ENCODE peak calls at places on chromosome 21, in ten cellular contexts. O is GM10248, N is dorsolateral prefrontal cortex, Z is left ventricle myocardium inferior, T is Peyer's patch, S is mucosa of descending colon, C is glutamatergic neuron, E is Calu3, L is tibial artery, Y is H9. H is an unnamed sample.
A peak's percentile ranks its signal among the peaks of the same experiment; 100 is the strongest.

GRCh38 chr21:26210614-26211013 is 40.0 kb upstream of the APP start:
- DNase-seq in O (no peak), N (no peak), Z (no peak), T (no peak), S (no peak), C (no peak), E (no peak), L (no peak), Y (no peak), H (no peak)

GRCh38 chr21:14545906-14546480 is at the start of gene SAMSN1:
- DNase-seq in O (peak; percentile 45), N (no peak), Z (no peak), T (peak; percentile 76), S (no peak), C (no peak), E (peak; percentile 19), L (no peak), Y (no peak), H (no peak)

GRCh38 chr21:34360488-34361241 is 3.1 kb upstream of the KCNE2 start:
- DNase-seq in O (no peak), N (no peak), Z (no peak), T (no peak), S (no peak), C (no peak), E (no peak), L (no peak), Y (no peak), H (no peak)

GRCh38 chr21:14285147-14285546 is 69.2 kb downstream of the RBM11 start:
- DNase-seq in O (no peak), N (no peak), Z (no peak), T (no peak), S (no peak), C (no peak), E (no peak), L (no peak), Y (no peak), H (no peak)

GRCh38 chr21:35190201-35190701 is 141.1 kb upstream of the RUNX1 start:
- DNase-seq in O (no peak), N (no peak), Z (no peak), T (no peak), S (no peak), C (no peak), E (no peak), L (no peak), Y (no peak), H (no peak)

GRCh38 chr21:25980710-25981109 is 189.9 kb downstream of the APP start:
- DNase-seq in O (no peak), N (no peak), Z (no peak), T (no peak), S (no peak), C (no peak), E (no peak), L (no peak), Y (no peak), H (no peak)

GRCh38 chr21:25313891-25314646 is 293.2 kb downstream of the MRPL39 start:
- DNase-seq in O (no peak), N (no peak), Z (no peak), T (no peak), S (no peak), C (no peak), E (no peak), L (no peak), Y (no peak), H (no peak)

GRCh38 chr21:33940164-33940563 is 24.6 kb upstream of the ATP5PO start:
- DNase-seq in O (no peak), N (no peak), Z (no peak), T (no peak), S (no peak), C (no peak), E (no peak), L (no peak), Y (no peak), H (no peak)

GRCh38 chr21:35646606-35647005 is 413.7 kb downstream of the SETD4 start:
- DNase-seq in O (no peak), N (no peak), Z (no peak), T (no peak), S (no peak), C (no peak), E (no peak), L (no peak), Y (no peak), H (no peak)

DNA sequence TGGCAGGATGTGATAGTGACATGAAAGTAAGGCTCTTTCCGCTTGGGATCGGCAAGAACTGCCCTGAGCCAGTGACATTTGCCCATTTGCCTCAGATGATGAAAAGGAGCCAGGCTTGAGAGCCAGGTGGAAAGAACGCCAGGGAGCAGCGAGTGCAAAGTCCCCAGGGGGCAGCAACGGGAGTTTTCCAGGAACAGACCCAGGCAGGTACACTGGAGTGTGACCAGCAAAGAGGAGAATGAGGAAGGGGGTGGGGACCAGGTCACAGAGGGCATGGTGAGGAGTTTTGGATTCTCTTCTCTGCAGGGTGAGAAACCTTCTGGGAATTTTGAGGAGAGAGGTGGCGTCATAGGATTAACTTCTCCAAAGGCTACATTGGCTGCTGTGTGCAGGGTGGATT is 10.8 kb upstream of the ETS2 start:
- DNase-seq in O (no peak), N (no peak), Z (no peak), T (no peak), S (peak; percentile 70), C (no peak), E (no peak), L (no peak), Y (no peak), H (no peak)
- TF ChIP-seq CTCF in O (no peak), N (no peak), Z (no peak), T (no peak), S (no peak), C (no peak), E (peak; percentile 24), L (no peak), Y (no peak), H (no peak)

GRCh38 chr21:18318156-18318555 is 73.5 kb downstream of the CHODL start:
- DNase-seq in O (no peak), N (no peak), Z (no peak), T (peak; percentile 16), S (no peak), C (no peak), E (no peak), L (no peak), Y (no peak), H (no peak)
- TF ChIP-seq CTCF in O (no peak), N (no peak), Z (no peak), T (no peak), S (no peak), C (no peak), E (no peak), L (no peak), Y (no peak), H (no peak)

DNA sequence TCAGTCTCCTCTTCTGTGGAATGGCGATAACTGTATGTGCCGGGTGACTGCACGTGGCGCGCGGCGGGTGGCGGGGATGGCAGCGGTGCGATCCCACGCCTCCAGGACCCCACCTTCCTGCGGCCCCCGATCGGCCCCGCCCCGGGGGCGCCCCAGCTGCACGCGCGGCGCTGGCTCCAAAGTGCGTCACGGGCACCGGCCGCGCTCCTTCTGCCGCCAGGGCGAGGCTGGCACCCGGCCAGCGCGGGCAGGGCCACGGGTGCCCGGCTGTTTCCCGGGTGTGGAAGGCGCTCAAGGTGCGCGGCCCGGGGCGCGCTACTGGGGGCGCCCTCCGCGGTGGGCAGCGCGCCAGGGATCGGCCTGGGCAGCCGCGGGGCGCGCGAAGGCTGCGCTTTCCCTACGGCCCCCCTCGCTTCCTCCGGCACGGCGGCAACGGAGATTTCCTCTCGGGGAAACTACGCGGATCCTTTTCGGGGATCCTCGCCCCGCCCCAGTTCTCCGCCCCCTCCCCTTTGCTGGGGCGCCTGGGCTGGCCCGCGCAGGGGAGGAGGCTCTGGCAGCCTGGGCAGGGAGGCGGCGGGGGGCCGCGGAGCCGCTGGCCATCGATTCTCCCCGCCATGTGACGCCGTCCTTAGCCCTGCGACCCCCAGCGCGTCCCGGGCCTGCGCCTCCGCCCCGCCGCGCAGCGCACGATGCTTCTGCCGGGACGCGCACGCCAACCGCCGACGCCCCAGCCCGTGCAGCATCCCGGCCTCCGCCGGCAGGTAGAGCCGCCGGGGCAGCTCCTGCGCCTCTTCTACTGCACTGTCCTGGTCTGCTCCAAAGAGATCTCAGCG is at the start of gene EVA1C:
- DNase-seq in O (no peak), N (peak; percentile 43), Z (peak; percentile 78), T (peak; percentile 25), S (peak; percentile 86), C (peak; percentile 51), E (peak; percentile 34), L (peak; percentile 66), Y (peak; percentile 69), H (peak; percentile 20)
- TF ChIP-seq CTCF in O (no peak), N (no peak), Z (peak; percentile 50), T (no peak), S (no peak), C (no peak), E (no peak), L (peak; percentile 38), Y (no peak), H (no peak)

GRCh38 chr21:37563641-37564340 is 197.2 kb downstream of the DYRK1A start:
- DNase-seq in O (peak; percentile 95), N (peak; percentile 95), Z (peak; percentile 94), T (peak; percentile 93), S (peak; percentile 91), C (peak; percentile 86), E (peak; percentile 92), L (peak; percentile 93), Y (peak; percentile 93), H (peak; percentile 50)
- TF ChIP-seq CTCF in O (peak; percentile 32), N (peak; percentile 55), Z (peak; percentile 58), T (no peak), S (no peak), C (peak; percentile 10), E (no peak), L (peak; percentile 47), Y (peak; percentile 18), H (no peak)

GRCh38 chr21:44012474-44013379 is 618 bp downstream of the TRAPPC10 start:
- DNase-seq in O (peak; percentile 91), N (peak; percentile 59), Z (peak; percentile 69), T (peak; percentile 78), S (peak; percentile 89), C (peak; percentile 88), E (peak; percentile 33), L (peak; percentile 36), Y (peak; percentile 86), H (peak; percentile 81)
- TF ChIP-seq CTCF in O (peak; percentile 78), N (peak; percentile 37), Z (peak; percentile 15), T (no peak), S (no peak), C (peak; percentile 83), E (no peak), L (no peak), Y (peak; percentile 71), H (peak; percentile 71)

H was measured in endothelial cell.